ENCODE peak calls at places on chromosomes 2 and 18, in eight cellular contexts. E, R, X, B, S, N, W and V are unnamed samples.
A peak's percentile ranks its signal among the peaks of the same experiment; 100 is the strongest.

GRCh38 chr2:234204480-234204879 is 154.0 kb downstream of the SPP2 start:
- DNase-seq in E (no peak), R (no peak), X (no peak), B (peak; percentile 5), S (no peak), N (no peak), W (peak; percentile 49), V (no peak)

GRCh38 chr2:38660282-38660681 is 5.6 kb upstream of the GALM start:
- DNase-seq in E (no peak), R (no peak), X (no peak), B (no peak), S (no peak), N (no peak), W (no peak), V (no peak)

GRCh38 chr2:20563833-20564232 is 87.1 kb downstream of the HS1BP3 start:
- DNase-seq in E (no peak), R (no peak), X (no peak), B (no peak), S (no peak), N (peak; percentile 42), W (peak; percentile 83), V (no peak)

GRCh38 chr2:152174574-152174973 is 989 bp downstream of the STAM2 start:
- DNase-seq in E (no peak), R (no peak), X (no peak), B (no peak), S (no peak), N (no peak), W (no peak), V (no peak)

GRCh38 chr18:26483633-26484032 is 64.7 kb downstream of the KCTD1 start:
- DNase-seq in E (no peak), R (no peak), X (no peak), B (no peak), S (no peak), N (no peak), W (no peak), V (no peak)

GRCh38 chr2:11466307-11467125 is 555 bp upstream of the E2F6 start:
- DNase-seq in E (no peak), R (no peak), X (no peak), B (no peak), S (no peak), N (no peak), W (no peak), V (no peak)

GRCh38 chr2:196798980-196799379 is 503 bp downstream of the GTF3C3 start:
- DNase-seq in E (no peak), R (no peak), X (no peak), B (peak; percentile 14), S (no peak), N (no peak), W (no peak), V (no peak)

GRCh38 chr2:8236391-8236790 is 445.5 kb upstream of the ID2 start:
- DNase-seq in E (no peak), R (no peak), X (no peak), B (no peak), S (no peak), N (peak; percentile 10), W (no peak), V (no peak)

GRCh38 chr2:217822296-217823252 is 180.2 kb downstream of the TNS1 start:
- DNase-seq in E (no peak), R (no peak), X (no peak), B (peak; percentile 43), S (no peak), N (peak; percentile 67), W (peak; percentile 28), V (peak; percentile 31)

GRCh38 chr2:48249631-48250473 is 280.1 kb upstream of the STON1 start:
- DNase-seq in E (no peak), R (peak; percentile 20), X (no peak), B (peak; percentile 71), S (no peak), N (no peak), W (peak; percentile 64), V (no peak)

GRCh38 chr2:48247171-48247570 is 282.8 kb upstream of the STON1 start:
- DNase-seq in E (no peak), R (no peak), X (no peak), B (no peak), S (no peak), N (no peak), W (peak; percentile 48), V (no peak)

GRCh38 chr2:48249093-48249492 is 280.9 kb upstream of the STON1 start:
- DNase-seq in E (peak; percentile 18), R (peak; percentile 55), X (no peak), B (peak; percentile 69), S (no peak), N (no peak), W (peak; percentile 77), V (no peak)

GRCh38 chr2:48250474-48250844 is 279.5 kb upstream of the STON1 start:
- DNase-seq in E (no peak), R (no peak), X (no peak), B (no peak), S (no peak), N (no peak), W (no peak), V (no peak)

DNA sequence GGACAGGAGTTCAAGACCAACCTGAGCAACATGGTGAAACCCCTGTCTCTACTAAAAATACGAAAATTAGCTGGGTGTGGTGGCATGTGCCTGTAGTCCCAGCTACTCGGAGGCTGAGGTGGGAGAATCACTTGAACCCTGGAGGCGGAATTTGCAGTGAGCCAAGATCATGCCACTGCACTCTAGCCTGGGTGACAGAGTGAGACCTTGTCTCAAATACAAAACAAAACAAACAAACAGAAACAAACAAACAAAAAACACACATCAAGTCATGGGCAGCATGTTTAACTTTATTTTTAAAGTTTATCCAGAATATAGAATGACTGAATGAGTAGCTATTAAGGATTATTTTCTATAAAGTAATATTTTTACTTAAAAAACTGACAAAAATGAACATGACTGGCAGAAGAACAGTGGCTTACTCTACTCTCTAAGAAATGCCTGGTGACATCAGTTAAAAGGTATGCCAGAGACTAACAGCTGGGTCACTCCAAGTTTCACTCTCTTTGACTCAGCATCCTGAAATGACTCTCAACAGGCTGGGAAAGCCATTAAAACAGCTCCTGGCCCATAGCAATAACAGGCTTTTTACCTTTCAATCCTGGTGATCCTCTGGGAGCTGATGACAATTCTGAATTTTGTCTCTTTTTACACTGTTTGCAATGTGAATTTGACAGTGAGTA is 281.6 kb upstream of the STON1 start:
- DNase-seq in E (peak; percentile 94), R (peak; percentile 89), X (peak; percentile 95), B (peak; percentile 81), S (peak; percentile 60), N (peak; percentile 64), W (peak; percentile 94), V (peak; percentile 78)
- H3K4me3 ChIP-seq in E (no peak overlapping the region), R (no peak overlapping the region), X (no peak overlapping the region), B (no peak overlapping the region), S (no peak overlapping the region), N (no peak overlapping the region), W (no peak overlapping the region), V (no peak overlapping the region)

GRCh38 chr2:31235504-31235902 is 1.6 kb downstream of the EHD3 start:
- DNase-seq in E (no peak), R (peak; percentile 90), X (peak; percentile 58), B (peak; percentile 88), S (no peak), N (no peak), W (peak; percentile 92), V (peak; percentile 70)
- H3K4me3 ChIP-seq in E (no peak overlapping the region), R (peak overlapping the region; percentile 70), X (no peak overlapping the region), B (no peak overlapping the region), S (no peak overlapping the region), N (peak overlapping the region; percentile 87), W (no peak overlapping the region), V (no peak overlapping the region)

GRCh38 chr2:222320441-222321395 is 21.9 kb upstream of the PAX3 start:
- DNase-seq in E (no peak), R (peak; percentile 31), X (no peak), B (no peak), S (no peak), N (peak; percentile 75), W (no peak), V (no peak)
- H3K4me3 ChIP-seq in E (peak overlapping the region; percentile 43), R (peak overlapping the region; percentile 44), X (peak overlapping the region; percentile 25), B (peak overlapping the region; percentile 41), S (no peak overlapping the region), N (peak overlapping the region; percentile 75), W (peak overlapping the region; percentile 17), V (peak overlapping the region; percentile 34)

DNA sequence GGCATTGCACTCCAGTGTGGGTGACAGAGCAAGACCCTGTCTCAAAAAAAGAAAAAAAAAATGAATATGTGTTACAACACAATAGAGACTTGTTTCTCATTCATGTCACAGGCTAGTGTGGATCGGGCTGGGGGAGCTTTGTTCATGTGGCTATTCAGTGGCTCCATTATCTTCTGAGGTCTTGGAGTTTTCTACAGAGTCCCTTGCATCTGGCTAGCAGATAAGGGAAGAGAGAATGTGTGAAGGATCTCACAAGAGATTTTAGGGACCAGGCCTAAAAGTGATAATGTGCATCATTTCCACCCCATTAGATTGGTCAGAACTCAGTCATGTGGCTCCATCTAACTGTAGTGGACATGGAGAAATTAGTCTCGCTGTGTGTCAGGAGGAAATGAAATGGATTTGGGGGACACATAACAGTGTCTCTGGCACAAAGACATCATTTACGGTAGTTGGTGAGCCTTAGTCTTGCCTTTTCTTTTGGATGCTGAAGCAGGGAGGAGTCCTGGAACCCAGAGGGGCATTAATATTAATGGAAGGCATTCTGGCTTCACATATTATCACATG is 32.4 kb upstream of the CASP10 start:
- DNase-seq in E (no peak), R (no peak), X (peak; percentile 47), B (no peak), S (no peak), N (no peak), W (no peak), V (no peak)
- H3K4me3 ChIP-seq in E (no peak overlapping the region), R (no peak overlapping the region), X (no peak overlapping the region), B (no peak overlapping the region), S (peak overlapping the region; percentile 4), N (no peak overlapping the region), W (no peak overlapping the region), V (no peak overlapping the region)

GRCh38 chr18:55647331-55647730 is 59.3 kb upstream of the TCF4 start:
- DNase-seq in E (no peak), R (no peak), X (no peak), B (no peak), S (no peak), N (no peak), W (no peak), V (no peak)
- H3K4me3 ChIP-seq in E (no peak overlapping the region), R (no peak overlapping the region), X (no peak overlapping the region), B (no peak overlapping the region), S (no peak overlapping the region), N (no peak overlapping the region), W (no peak overlapping the region), V (no peak overlapping the region)

GRCh38 chr2:47767497-47767844 is 15.5 kb upstream of the MSH6 start:
- DNase-seq in E (no peak), R (no peak), X (no peak), B (no peak), S (no peak), N (no peak), W (no peak), V (no peak)
- H3K4me3 ChIP-seq in E (no peak overlapping the region), R (no peak overlapping the region), X (no peak overlapping the region), B (no peak overlapping the region), S (no peak overlapping the region), N (no peak overlapping the region), W (peak overlapping the region; percentile 49), V (no peak overlapping the region)

DNA sequence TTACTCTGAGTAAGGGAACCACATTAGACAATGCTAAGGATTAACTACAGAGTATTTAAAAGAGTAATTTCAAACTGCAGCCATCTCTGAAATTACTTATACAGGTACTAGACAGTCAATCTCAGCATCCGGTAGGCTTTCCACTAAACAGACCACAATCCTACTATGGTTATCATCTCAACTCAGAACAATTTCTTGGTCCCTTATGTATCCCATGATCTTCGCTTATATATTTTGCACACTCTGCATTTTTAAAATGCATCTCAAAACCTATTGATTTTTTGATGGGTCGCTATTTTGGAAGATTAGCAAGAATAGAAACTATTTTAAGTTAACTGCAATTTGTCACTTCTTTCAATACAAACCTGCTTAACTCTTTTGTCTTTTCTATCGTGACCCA is 1.4 kb downstream of the PPP4R1 start:
- DNase-seq in E (no peak), R (peak; percentile 12), X (no peak), B (no peak), S (no peak), N (no peak), W (no peak), V (no peak)
- H3K4me3 ChIP-seq in E (peak overlapping the region; percentile 79), R (peak overlapping the region; percentile 86), X (no peak overlapping the region), B (peak overlapping the region; percentile 81), S (peak overlapping the region; percentile 78), N (peak overlapping the region; percentile 93), W (peak overlapping the region; percentile 81), V (peak overlapping the region; percentile 73)